ENCODE peak calls at places on chromosomes 7 and 10, in seven cellular contexts. T is SK-N-SH, P is heart right ventricle, N is right lobe of liver, L is mucosa of descending colon, A is Panc1, J is tibial artery. O is an unnamed sample. For H3K36me3, the result is how much of the 10 kb centered on the place peaks cover.

GRCh38 chr10:60388709-60389241 is 900 bp downstream of the ANK3 start:
- DNase-seq in P (no peak), L (peak), J (no peak), N (no peak), A (no peak), T (no peak), O (no peak)

GRCh38 chr7:87144173-87144657 is 8.0 kb upstream of the DMTF1 start:
- DNase-seq in N (no peak), A (no peak), T (no peak), P (no peak), J (no peak), L (no peak), O (no peak)

GRCh38 chr10:112375721-112376577 is 2.0 kb downstream of the ACSL5 start:
- DNase-seq in N (peak), A (no peak), T (no peak), J (no peak), L (peak), P (peak), O (no peak)

GRCh38 chr10:110865184-110865803 is 6.4 kb upstream of the PDCD4 start:
- DNase-seq in J (no peak), A (no peak), N (no peak), T (no peak), P (no peak), L (peak), O (peak)

GRCh38 chr10:34420795-34421194 is 394.3 kb downstream of the PARD3 start:
- DNase-seq in J (no peak), A (no peak), P (no peak), N (no peak), T (no peak), L (no peak), O (no peak)

GRCh38 chr10:26528715-26529393 is 90.7 kb downstream of the APBB1IP start:
- DNase-seq in J (no peak), P (no peak), T (no peak), L (no peak), N (no peak), A (no peak), O (no peak)

GRCh38 chr7:47609803-47610452 is 28.0 kb upstream of the TNS3 start:
- DNase-seq in A (no peak), J (no peak), L (peak), P (no peak), T (no peak), N (peak), O (no peak)

GRCh38 chr10:112951349-112952281 is 1.6 kb downstream of the TCF7L2 start:
- DNase-seq in T (peak), J (peak), L (peak), A (no peak), P (peak), N (peak), O (peak)

GRCh38 chr10:86341361-86341811 is 25.2 kb downstream of the GRID1 start:
- DNase-seq in P (no peak), T (peak), A (no peak), J (peak), N (peak), L (no peak), O (no peak)

GRCh38 chr10:77563638-77564270 is 73.9 kb downstream of the KCNMA1 start:
- DNase-seq in N (no peak), A (no peak), L (peak), P (no peak), T (no peak), J (no peak), O (no peak)

GRCh38 chr10:30832727-30833624 is 198.7 kb downstream of the ZNF438 start:
- DNase-seq in N (no peak), A (no peak), J (peak), L (no peak), T (no peak), P (no peak), O (no peak)

GRCh38 chr10:6080417-6080973 is 8.3 kb upstream of the RBM17 start:
- DNase-seq in P (no peak), T (no peak), N (no peak), J (peak), A (no peak), L (no peak), O (no peak)

GRCh38 chr7:81339946-81340345 is 421.1 kb upstream of the SEMA3C start:
- DNase-seq in A (no peak), J (no peak), N (no peak), P (no peak), T (no peak), L (no peak), O (no peak)

GRCh38 chr10:44881639-44882038 is 29.5 kb upstream of the TMEM72 start:
- DNase-seq in L (no peak), A (no peak), N (no peak), P (no peak), T (no peak), J (peak), O (no peak)

GRCh38 chr7:144908324-144908723 is 72.5 kb upstream of the TPK1 start:
- DNase-seq in L (no peak), T (no peak), P (no peak), J (no peak), N (no peak), A (no peak), O (no peak)

GRCh38 chr7:68321076-68321639 is 1277.1 kb upstream of the AUTS2 start:
- DNase-seq in N (peak), T (peak), J (no peak), L (no peak), P (peak), A (no peak), O (peak)

GRCh38 chr7:130865408-130866236 is 131.6 kb upstream of the KLF14 start:
- DNase-seq in T (no peak), N (no peak), A (no peak), J (no peak), L (no peak), P (no peak), O (no peak)

GRCh38 chr7:130868150-130868549 is 134.1 kb upstream of the KLF14 start:
- DNase-seq in P (no peak), T (no peak), J (no peak), L (no peak), N (no peak), A (no peak), O (no peak)

GRCh38 chr7:130867039-130867438 is 133.0 kb upstream of the KLF14 start:
- DNase-seq in N (no peak), J (no peak), T (no peak), P (no peak), L (no peak), A (no peak), O (no peak)

GRCh38 chr7:130869918-130870317 is 135.9 kb upstream of the KLF14 start:
- DNase-seq in A (no peak), P (no peak), J (no peak), T (no peak), L (no peak), N (no peak), O (no peak)

DNA sequence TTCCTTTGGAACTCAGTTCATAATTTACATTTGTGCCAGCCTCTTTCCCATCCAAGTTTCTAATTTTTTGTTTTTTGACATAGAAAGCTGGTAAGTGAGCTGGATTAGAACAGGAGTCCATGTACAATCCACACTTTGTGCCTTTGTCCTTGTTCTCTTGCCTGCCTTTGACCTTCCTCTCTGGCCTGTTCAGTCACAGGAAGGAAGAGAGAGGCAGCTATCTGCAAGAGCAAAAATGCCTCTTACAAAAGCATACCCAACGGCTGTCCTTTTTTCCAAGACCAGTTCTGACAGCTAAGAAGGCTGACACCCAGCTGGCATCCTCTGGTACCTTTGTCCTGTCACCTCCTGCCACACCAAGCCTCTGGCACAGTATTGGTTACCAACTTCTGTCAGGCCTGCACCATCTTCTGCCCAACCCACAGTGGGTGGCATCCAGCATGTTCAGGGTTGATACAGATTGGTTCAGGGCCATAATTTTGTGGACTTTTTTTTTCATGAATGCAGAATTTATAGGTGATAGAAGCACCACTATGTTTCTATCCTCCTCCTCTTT is 133.7 kb upstream of the KLF14 start:
- DNase-seq in L (no peak), P (no peak), J (no peak), A (no peak), T (no peak), N (no peak), O (no peak)
- H3K36me3 ChIP-seq in L (under half), P (under half), J (half or more), A (under half), T (half or more), N (under half), O (under half)

GRCh38 chr7:1503816-1504775 is at the start of gene INTS1:
- DNase-seq in T (peak), L (peak), N (peak), J (peak), P (peak), A (no peak), O (peak)

GRCh38 chr7:1503390-1503789 is 799 bp downstream of the INTS1 start:
- DNase-seq in T (no peak), L (peak), N (no peak), A (no peak), P (peak), J (no peak), O (no peak)

GRCh38 chr7:1502845-1503244 is 1.3 kb downstream of the INTS1 start:
- DNase-seq in L (no peak), A (no peak), P (no peak), J (no peak), N (no peak), T (no peak), O (no peak)

GRCh38 chr7:1508277-1508758 is 4.1 kb upstream of the INTS1 start:
- DNase-seq in L (no peak), T (no peak), J (no peak), P (no peak), N (no peak), A (no peak), O (no peak)

GRCh38 chr7:1505731-1506550 is 1.8 kb upstream of the INTS1 start:
- DNase-seq in P (no peak), T (no peak), J (no peak), N (no peak), A (no peak), L (peak), O (no peak)
- H3K4me3 ChIP-seq in P (no peak), T (no peak), J (no peak), N (no peak), A (peak), L (no peak), O (no peak)

GRCh38 chr7:66640802-66641525 is 12.3 kb downstream of the KCTD7 start:
- DNase-seq in A (no peak), P (no peak), T (no peak), N (no peak), L (peak), J (no peak), O (no peak)
- H3K36me3 ChIP-seq in A (under half), P (under half), T (half or more), N (under half), L (under half), J (half or more), O (under half)

GRCh38 chr10:11743461-11744338 is 1.5 kb downstream of the ECHDC3 start:
- DNase-seq in N (no peak), L (no peak), A (no peak), J (peak), P (no peak), T (no peak), O (no peak)
- H3K4me3 ChIP-seq in N (peak), L (no peak), A (peak), J (peak), P (peak), T (no peak), O (peak)

GRCh38 chr7:98970805-98971204 is 92.5 kb downstream of the TRRAP start:
- DNase-seq in A (no peak), L (no peak), J (no peak), P (no peak), T (no peak), N (no peak), O (no peak)

GRCh38 chr7:98978672-98979071 is 100.3 kb downstream of the TRRAP start:
- DNase-seq in A (no peak), N (no peak), J (no peak), T (no peak), P (no peak), L (no peak), O (no peak)

GRCh38 chr7:98974205-98974604 is 95.9 kb downstream of the TRRAP start:
- DNase-seq in N (no peak), T (no peak), J (no peak), L (no peak), A (no peak), P (no peak), O (no peak)

GRCh38 chr7:98976396-98977185 is 98.3 kb downstream of the TRRAP start:
- DNase-seq in N (no peak), P (no peak), T (no peak), J (no peak), L (no peak), A (no peak), O (no peak)

DNA sequence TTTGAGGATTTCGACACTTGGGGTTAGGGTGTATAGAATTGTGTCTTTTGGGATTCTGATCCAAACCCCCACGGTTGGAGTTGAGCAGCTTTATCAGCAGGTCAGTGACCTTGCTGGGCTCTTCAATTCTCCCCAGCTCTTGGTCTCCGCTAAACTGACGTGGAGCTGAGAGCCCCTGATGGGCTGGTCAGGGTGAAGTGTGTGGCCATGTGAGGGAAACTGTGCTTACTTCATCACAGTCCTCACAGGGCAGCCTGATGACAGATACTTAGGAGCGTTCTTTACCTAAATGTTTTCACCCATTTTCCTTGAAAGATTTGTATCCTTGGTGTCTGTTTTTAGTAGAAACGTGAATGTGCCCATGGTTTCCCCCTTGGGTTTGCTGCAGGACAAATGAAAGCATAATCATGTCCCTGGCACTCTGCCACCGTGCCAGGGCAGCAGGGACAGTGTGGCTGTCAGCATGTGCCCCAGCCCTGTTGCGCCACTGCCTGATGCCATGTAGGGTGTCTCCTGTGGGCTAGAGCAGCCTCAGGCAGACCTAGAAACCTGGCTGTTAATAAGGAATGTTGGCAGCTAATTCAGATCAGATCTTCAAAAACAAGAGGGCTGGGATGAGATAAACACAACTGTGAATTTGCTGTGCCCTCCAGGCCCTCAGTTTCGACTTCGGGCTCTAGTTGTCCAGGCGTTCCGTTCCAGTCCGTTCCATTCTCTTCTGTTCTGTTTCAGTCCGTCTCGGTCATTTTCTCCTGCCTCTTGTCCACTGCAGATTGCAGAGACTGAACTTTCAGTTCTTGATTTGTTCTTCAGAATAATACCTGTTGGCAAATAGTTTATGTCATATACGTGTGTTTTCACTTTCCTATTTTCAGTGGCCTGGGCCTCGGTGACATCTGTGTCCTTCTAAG is 96.8 kb downstream of the TRRAP start:
- DNase-seq in L (no peak), T (peak), J (no peak), P (peak), A (no peak), N (no peak), O (no peak)
- H3K36me3 ChIP-seq in L (under half), T (half or more), J (half or more), P (half or more), A (under half), N (under half), O (under half)

DNA sequence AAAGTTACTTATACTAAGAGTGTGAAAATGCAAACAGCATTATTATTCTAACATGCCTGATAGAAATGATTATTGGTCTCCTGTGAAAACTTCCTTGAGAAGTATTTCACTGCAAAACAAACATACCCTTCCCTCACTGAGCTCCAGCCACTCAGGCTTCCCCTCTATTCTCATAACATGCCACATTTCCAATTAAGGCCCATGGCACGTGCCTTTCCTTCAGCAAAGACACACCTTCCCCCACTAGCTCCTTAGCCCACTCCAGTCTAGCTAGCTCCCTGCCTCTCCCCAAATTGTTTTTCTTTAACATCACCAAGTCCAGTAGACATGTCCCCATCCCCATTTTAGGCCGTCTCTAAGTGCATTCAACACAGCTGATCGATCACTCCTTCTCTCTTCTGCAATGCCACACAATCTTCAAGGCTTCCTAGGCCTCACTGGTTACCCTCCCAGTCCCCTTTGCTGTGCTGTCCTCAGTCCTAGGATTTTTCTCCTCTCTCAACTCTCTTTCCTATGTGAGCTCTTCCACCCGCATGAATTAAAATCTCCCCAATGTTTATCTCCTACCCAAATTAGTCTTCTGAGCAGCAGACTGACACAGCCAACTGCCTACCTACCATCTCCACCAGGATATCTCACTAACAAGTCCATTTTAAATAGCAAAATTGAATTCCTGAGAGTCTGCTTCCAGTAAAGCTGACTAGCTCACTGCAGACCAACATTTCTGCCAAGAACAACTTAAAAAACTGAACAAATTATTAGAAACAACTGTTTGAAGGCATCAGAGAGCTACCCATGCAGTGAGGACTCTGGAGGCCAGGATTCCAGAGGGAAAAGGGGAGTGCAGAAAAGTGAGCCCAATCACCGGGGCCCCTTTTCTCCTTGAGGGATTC is 11.9 kb downstream of the CYTH3 start:
- DNase-seq in T (no peak), L (no peak), P (no peak), A (no peak), J (no peak), N (no peak), O (no peak)
- H3K4me3 ChIP-seq in T (no peak), L (no peak), P (no peak), A (no peak), J (no peak), N (no peak), O (no peak)

GRCh38 chr7:74029991-74030415 is 2.0 kb downstream of the ELN start:
- DNase-seq in P (no peak), T (no peak), N (no peak), A (no peak), J (no peak), L (no peak), O (no peak)
- H3K36me3 ChIP-seq in P (under half), T (under half), N (under half), A (under half), J (under half), L (under half), O (under half)